ENCODE peak calls at places on chromosomes 7 and 10, in ten cellular contexts. G is progenitor cell of endocrine pancreas, W is psoas muscle, J is colonic mucosa, C is nephron progenitor cell, T is left lung, I is endothelial cell, E is osteocyte, S is foreskin fibroblast, R is stomach. V is an unnamed sample.
A peak's percentile ranks its signal among the peaks of the same experiment; 100 is the strongest.

GRCh38 chr7:130397056-130397455 is 16.8 kb downstream of the CPA1 start:
- DNase-seq in I (no peak), E (no peak), W (no peak), S (no peak), R (no peak), C (no peak), J (no peak), T (no peak), G (no peak), V (no peak)

GRCh38 chr10:119853584-119853983 is 19.1 kb downstream of the MCMBP start:
- DNase-seq in I (no peak), R (no peak), J (no peak), S (no peak), C (no peak), E (no peak), G (no peak), T (no peak), W (no peak), V (no peak)

GRCh38 chr7:144517762-144518161 is 114.3 kb upstream of the NOBOX start:
- DNase-seq in I (no peak), T (no peak), J (no peak), R (no peak), W (no peak), C (no peak), G (no peak), E (no peak), S (no peak), V (no peak)

GRCh38 chr10:96858706-96859050 is 26.6 kb downstream of the LCOR start:
- DNase-seq in I (no peak), C (no peak), S (no peak), R (no peak), W (no peak), G (no peak), T (no peak), E (no peak), J (no peak), V (no peak)

GRCh38 chr7:155521743-155522398 is 24.5 kb downstream of the CNPY1 start:
- DNase-seq in G (no peak), T (no peak), J (no peak), E (peak; percentile 75), R (no peak), S (no peak), C (no peak), W (no peak), I (no peak), V (no peak)

GRCh38 chr7:47816647-47817046 is 131.6 kb downstream of the PKD1L1 start:
- DNase-seq in C (no peak), T (no peak), W (no peak), I (no peak), E (no peak), G (no peak), J (no peak), S (peak; percentile 69), R (no peak), V (no peak)

GRCh38 chr7:92034116-92034515 is 93.5 kb downstream of the AKAP9 start:
- DNase-seq in T (no peak), S (no peak), I (no peak), G (no peak), J (no peak), W (no peak), E (no peak), C (no peak), R (no peak), V (no peak)

GRCh38 chr10:133285217-133285616 is 8.5 kb upstream of the ADAM8 start:
- DNase-seq in G (no peak), E (no peak), W (no peak), I (no peak), J (no peak), T (no peak), C (no peak), R (no peak), S (no peak), V (no peak)

GRCh38 chr10:132077091-132077490 is 11.3 kb downstream of the JAKMIP3 start:
- DNase-seq in W (no peak), S (no peak), E (peak; percentile 71), C (no peak), I (no peak), J (no peak), R (no peak), T (no peak), G (no peak), V (no peak)

GRCh38 chr10:3783721-3784432 is 1.1 kb downstream of the KLF6 start:
- DNase-seq in W (peak; percentile 91), S (peak; percentile 70), G (no peak), T (no peak), E (no peak), R (peak; percentile 61), I (no peak), C (no peak), J (peak; percentile 73), V (no peak)

GRCh38 chr7:34296663-34297062 is 361.4 kb upstream of the NPSR1 start:
- DNase-seq in W (no peak), G (no peak), C (no peak), I (no peak), S (peak; percentile 49), T (no peak), E (no peak), R (no peak), J (no peak), V (no peak)

GRCh38 chr7:16492513-16493062 is 27.1 kb upstream of the SOSTDC1 start:
- DNase-seq in E (no peak), J (no peak), T (no peak), R (no peak), C (no peak), S (peak; percentile 31), W (no peak), G (no peak), I (no peak), V (no peak)

GRCh38 chr7:137820156-137820555 is 26.6 kb downstream of the DGKI start:
- DNase-seq in G (no peak), E (no peak), C (no peak), J (no peak), S (peak; percentile 12), W (no peak), I (no peak), T (no peak), R (no peak), V (no peak)

DNA sequence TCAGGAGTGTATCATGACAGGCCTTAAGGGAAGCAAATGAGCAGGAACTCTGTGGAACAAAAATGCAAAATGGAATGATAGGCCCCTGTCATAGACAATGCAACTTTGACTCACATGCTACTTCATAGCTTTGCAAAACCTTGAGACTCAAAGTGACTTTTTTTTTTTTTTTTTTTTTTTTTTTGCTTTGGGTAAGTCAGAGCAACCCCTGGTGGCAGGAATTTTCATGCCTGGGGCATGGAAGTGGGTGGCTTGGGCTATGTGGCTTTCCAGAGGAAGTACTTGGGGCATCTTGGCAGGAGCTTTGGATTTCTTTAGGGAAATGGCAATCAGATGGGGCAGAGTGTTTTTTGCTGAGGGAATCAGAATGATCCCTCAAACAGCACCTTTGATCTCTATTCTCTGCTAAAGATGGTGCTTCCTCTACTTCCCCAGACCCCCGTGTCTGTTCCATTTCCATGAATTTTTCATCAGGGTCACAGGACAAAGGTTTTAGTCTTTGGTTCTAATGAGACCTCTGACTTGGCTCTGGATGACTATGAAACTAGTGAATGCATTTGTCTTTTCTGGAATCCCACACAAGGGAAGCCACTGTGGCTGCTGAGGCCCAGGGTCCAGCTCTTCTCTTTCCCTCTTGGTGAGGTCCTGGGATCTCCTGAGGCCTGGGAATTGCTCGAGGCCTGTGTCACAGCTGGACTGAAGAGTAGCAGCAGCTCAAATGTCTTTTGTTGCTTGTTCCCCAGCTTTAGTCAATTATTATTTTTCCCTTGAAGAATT is 62.8 kb downstream of the TACC2 start:
- DNase-seq in J (peak; percentile 72), E (peak; percentile 88), W (peak; percentile 63), R (peak; percentile 77), C (peak; percentile 47), G (no peak), S (peak; percentile 90), I (peak; percentile 62), T (no peak), V (no peak)
- TF ChIP-seq CTCF in J (peak; percentile 76), E (peak; percentile 70), W (peak; percentile 74), R (no peak), C (peak; percentile 64), G (peak; percentile 65), S (peak; percentile 72), I (peak; percentile 85), T (peak; percentile 65), V (no peak)

GRCh38 chr10:116274141-116274861 is 1.3 kb upstream of the GFRA1 start:
- DNase-seq in E (no peak), I (peak; percentile 20), G (peak; percentile 14), R (no peak), T (no peak), S (peak; percentile 51), W (no peak), C (peak; percentile 57), J (no peak), V (no peak)

GRCh38 chr10:116271593-116272496 is 1.2 kb downstream of the GFRA1 start:
- DNase-seq in R (no peak), I (peak; percentile 43), E (no peak), T (peak; percentile 80), J (no peak), W (peak; percentile 68), G (no peak), S (peak; percentile 52), C (peak; percentile 45), V (no peak)

GRCh38 chr10:116270691-116271592 is 2.1 kb downstream of the GFRA1 start:
- DNase-seq in S (peak; percentile 55), R (no peak), C (peak; percentile 60), I (peak; percentile 33), J (peak; percentile 28), G (no peak), T (peak; percentile 75), W (peak; percentile 85), E (peak; percentile 85), V (no peak)

GRCh38 chr10:116269612-116270011 is 3.4 kb downstream of the GFRA1 start:
- DNase-seq in T (no peak), G (no peak), J (no peak), C (no peak), S (peak; percentile 11), I (no peak), R (no peak), W (peak; percentile 70), E (no peak), V (no peak)

GRCh38 chr10:116272497-116273221 is at the start of gene GFRA1:
- DNase-seq in G (peak; percentile 40), C (peak; percentile 64), T (peak; percentile 78), E (peak; percentile 86), W (peak; percentile 72), S (peak; percentile 46), R (no peak), J (no peak), I (peak; percentile 29), V (no peak)
- TF ChIP-seq CTCF in G (peak; percentile 51), C (no peak), T (no peak), E (peak; percentile 32), W (peak; percentile 9), S (no peak), R (no peak), J (no peak), I (peak; percentile 14), V (no peak)

GRCh38 chr10:21824409-21824808 is 179.1 kb downstream of the DNAJC1 start:
- DNase-seq in T (no peak), E (no peak), S (no peak), J (no peak), R (no peak), C (no peak), G (no peak), W (no peak), I (no peak), V (no peak)
- TF ChIP-seq CTCF in T (no peak), E (no peak), S (no peak), J (no peak), R (no peak), C (no peak), G (no peak), W (no peak), I (no peak), V (no peak)

GRCh38 chr7:140653319-140654108 is 12.9 kb upstream of the DENND2A start:
- DNase-seq in S (peak; percentile 89), I (peak; percentile 69), J (peak; percentile 82), R (peak; percentile 62), T (no peak), W (no peak), E (peak; percentile 86), G (peak; percentile 56), C (peak; percentile 71), V (no peak)
- TF ChIP-seq CTCF in S (peak; percentile 76), I (peak; percentile 80), J (peak; percentile 78), R (no peak), T (peak; percentile 93), W (peak; percentile 88), E (peak; percentile 87), G (peak; percentile 89), C (peak; percentile 88), V (peak; percentile 90)